ENCODE peak calls at places on chromosomes 12 and 14, in nine cellular contexts. G is AG04449, M is ovary, C is dorsolateral prefrontal cortex, R is lower lobe of right lung, N is coronary artery, K is bronchial epithelial cell, U is AG10803, Y is IMR-90. X is an unnamed sample.

GRCh38 chr12:119444462-119445044 is 110.0 kb downstream of the CCDC60 start:
- DNase-seq in N (no peak), G (no peak), K (peak), R (peak), M (peak), U (no peak), Y (no peak), C (peak), X (peak)

GRCh38 chr12:105198961-105199360 is 37.0 kb downstream of the APPL2 start:
- DNase-seq in K (no peak), N (no peak), R (no peak), U (no peak), Y (no peak), G (no peak), M (no peak), C (no peak), X (no peak)

GRCh38 chr12:15858348-15858747 is 23.8 kb upstream of the STRAP start:
- DNase-seq in K (no peak), G (no peak), N (no peak), M (no peak), U (no peak), Y (no peak), R (no peak), C (no peak), X (no peak)

GRCh38 chr12:108630481-108631207 is 3.0 kb downstream of the SELPLG start:
- DNase-seq in G (no peak), K (peak), N (no peak), U (peak), M (peak), R (no peak), C (no peak), Y (peak), X (no peak)

GRCh38 chr12:57731411-57732080 is 7.0 kb downstream of the AGAP2 start:
- DNase-seq in G (no peak), R (no peak), M (no peak), K (no peak), C (no peak), N (no peak), Y (no peak), U (no peak), X (no peak)

GRCh38 chr12:63068857-63069442 is 82.1 kb downstream of the AVPR1A start:
- DNase-seq in Y (peak), K (peak), G (peak), R (no peak), C (no peak), M (no peak), N (no peak), U (peak), X (peak)

GRCh38 chr12:122060069-122060468 is 18.5 kb upstream of the MLXIP start:
- DNase-seq in N (no peak), U (no peak), K (no peak), C (no peak), M (peak), G (no peak), Y (no peak), R (no peak), X (no peak)

GRCh38 chr12:107990325-107990724 is 138.8 kb upstream of the WSCD2 start:
- DNase-seq in K (peak), M (peak), G (no peak), Y (no peak), N (no peak), U (no peak), R (no peak), C (peak), X (peak)

GRCh38 chr14:76193696-76194095 is 42.0 kb downstream of the GPATCH2L start:
- DNase-seq in U (no peak), K (peak), Y (peak), R (no peak), N (no peak), M (no peak), C (no peak), G (no peak), X (no peak)

GRCh38 chr12:63029676-63030075 is 94.7 kb upstream of the PPM1H start:
- DNase-seq in N (no peak), G (no peak), R (no peak), K (no peak), M (no peak), U (no peak), C (no peak), Y (no peak), X (no peak)

GRCh38 chr14:30443368-30444007 is 115.5 kb upstream of the G2E3 start:
- DNase-seq in N (no peak), M (no peak), C (no peak), Y (peak), R (no peak), G (no peak), K (peak), U (peak), X (peak)
- TF ChIP-seq CTCF in N (no peak), M (peak), C (peak), Y (peak), R (no peak), G (peak), K (peak), U (peak), X (peak)

GRCh38 chr14:104315625-104316024 is 177.2 kb downstream of the KIF26A start:
- DNase-seq in K (no peak), U (no peak), G (no peak), C (peak), R (no peak), Y (no peak), M (no peak), N (peak), X (no peak)

GRCh38 chr14:104317975-104318557 is 179.7 kb downstream of the KIF26A start:
- DNase-seq in K (no peak), M (peak), R (no peak), Y (no peak), U (no peak), C (peak), N (peak), G (no peak), X (no peak)

GRCh38 chr14:104316121-104316722 is 177.8 kb downstream of the KIF26A start:
- DNase-seq in R (peak), Y (no peak), C (peak), N (peak), K (no peak), M (peak), U (no peak), G (no peak), X (no peak)

GRCh38 chr14:104317500-104317805 is 179.1 kb downstream of the KIF26A start:
- DNase-seq in N (peak), R (peak), Y (no peak), M (no peak), C (peak), G (no peak), K (no peak), U (no peak), X (no peak)

DNA sequence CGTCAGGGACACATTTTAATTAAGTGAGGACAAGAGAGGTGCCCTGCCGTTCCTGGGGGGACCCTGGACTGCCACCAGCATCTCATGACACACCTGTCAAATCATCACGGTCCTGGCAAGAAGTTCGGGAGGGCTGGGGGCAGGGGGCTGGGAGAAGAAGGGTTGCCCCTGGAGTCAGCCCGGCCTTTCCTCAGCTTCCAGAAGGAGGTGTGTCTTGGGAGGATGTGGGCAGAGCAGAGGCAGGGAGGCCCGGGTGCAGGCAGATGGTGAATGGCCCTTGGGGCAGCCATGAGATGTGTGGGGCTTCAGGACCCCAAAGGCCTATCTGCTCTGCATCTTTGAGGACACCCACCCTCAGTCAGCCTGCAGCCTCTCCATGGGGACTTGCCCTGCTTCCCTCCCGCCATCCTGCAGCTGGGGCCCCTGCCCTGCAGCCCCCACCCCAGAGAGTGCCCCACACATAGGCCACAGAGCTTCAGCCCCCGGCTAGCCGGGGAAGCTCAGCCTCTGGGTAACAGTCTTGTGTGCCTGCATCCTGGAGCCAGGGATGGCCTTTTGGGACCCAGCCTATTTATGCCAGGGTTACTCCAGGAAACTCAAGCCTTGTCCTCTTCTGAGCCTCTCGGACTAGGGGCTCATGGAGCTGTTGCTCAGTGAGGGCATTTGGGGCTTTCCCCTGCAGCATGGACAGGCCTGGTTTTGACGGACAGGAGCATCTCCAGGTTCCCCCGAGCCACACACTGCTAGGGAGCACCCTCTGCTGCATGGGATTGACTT is 178.5 kb downstream of the KIF26A start:
- DNase-seq in G (no peak), Y (no peak), U (no peak), C (peak), M (peak), R (peak), K (no peak), N (peak), X (no peak)
- H3K4me3 ChIP-seq in G (no peak), Y (no peak), U (no peak), C (no peak), M (no peak), R (no peak), K (no peak), N (no peak), X (no peak)

GRCh38 chr12:47028186-47028585 is 51.2 kb upstream of the PCED1B start:
- DNase-seq in U (no peak), N (no peak), C (no peak), G (no peak), R (no peak), M (no peak), Y (no peak), K (no peak), X (no peak)
- TF ChIP-seq CTCF in U (no peak), N (no peak), C (no peak), G (no peak), R (no peak), M (no peak), Y (no peak), K (no peak), X (no peak)

GRCh38 chr12:91178139-91178561 is 4.5 kb downstream of the DCN start:
- DNase-seq in K (peak), U (peak), N (no peak), G (no peak), R (no peak), Y (peak), M (peak), C (no peak), X (peak)
- H3K4me3 ChIP-seq in K (no peak), U (peak), N (peak), G (peak), R (peak), Y (peak), M (peak), C (peak), X (peak)

GRCh38 chr12:82686223-82687019 is at the start of gene TMTC2:
- DNase-seq in Y (peak), C (peak), M (peak), K (peak), N (peak), U (peak), G (peak), R (peak), X (peak)

GRCh38 chr12:82688619-82689018 is 1.9 kb downstream of the TMTC2 start:
- DNase-seq in Y (no peak), M (no peak), C (no peak), U (no peak), N (no peak), K (no peak), G (no peak), R (no peak), X (no peak)

GRCh38 chr12:82685721-82686222 is 934 bp upstream of the TMTC2 start:
- DNase-seq in Y (peak), G (peak), U (peak), R (peak), M (peak), C (peak), N (peak), K (peak), X (peak)

GRCh38 chr12:82688035-82688501 is 1.4 kb downstream of the TMTC2 start:
- DNase-seq in K (peak), N (no peak), M (no peak), Y (no peak), U (peak), C (no peak), G (no peak), R (no peak), X (peak)

DNA sequence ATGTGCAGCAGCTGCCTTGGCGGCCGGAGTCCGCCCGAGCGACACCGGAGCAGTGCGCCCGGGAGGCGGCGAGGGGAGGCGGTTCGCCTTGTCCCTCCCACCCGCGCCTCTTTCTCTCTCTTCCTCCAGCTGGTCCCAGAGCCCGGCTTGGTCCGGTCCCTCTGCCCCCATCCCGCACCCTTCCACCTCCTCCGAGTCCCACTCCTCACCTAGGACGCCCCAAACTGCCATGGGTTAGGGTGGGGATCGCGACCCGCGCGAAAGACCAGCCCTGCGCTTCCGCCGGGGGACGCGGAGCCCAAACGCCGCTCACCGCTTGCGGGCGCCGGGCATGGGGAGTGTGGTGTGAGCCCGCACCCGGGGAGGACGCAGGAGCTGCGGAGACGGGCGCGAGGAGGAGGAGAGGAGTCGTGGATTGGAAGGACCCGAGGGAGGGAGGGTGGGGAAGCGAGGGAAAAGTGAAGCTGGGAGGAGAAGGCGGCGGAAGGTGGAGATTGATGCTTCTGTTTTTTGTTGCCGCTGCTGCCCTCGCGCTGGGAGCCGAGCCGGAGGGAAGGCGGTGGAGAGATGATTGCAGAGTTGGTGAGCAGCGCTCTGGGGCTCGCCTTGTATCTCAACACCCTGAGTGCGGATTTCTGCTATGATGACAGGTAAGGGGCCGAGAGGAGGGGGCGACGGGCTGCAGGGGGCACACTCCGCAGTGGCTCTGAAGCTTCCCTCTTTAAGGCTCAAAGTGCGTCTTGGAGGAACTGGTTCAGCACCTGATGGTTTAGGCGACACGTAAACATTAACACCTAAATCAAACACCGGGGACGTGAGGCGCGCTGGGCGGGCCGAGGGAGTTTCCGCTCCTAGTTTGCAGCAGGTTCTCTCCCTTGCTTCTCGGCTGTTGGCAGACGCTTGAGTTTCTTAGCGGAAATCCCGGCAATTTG is 580 bp downstream of the TMTC2 start:
- DNase-seq in G (no peak), U (peak), M (peak), R (peak), C (peak), N (peak), Y (peak), K (peak), X (peak)
- TF ChIP-seq CTCF in G (no peak), U (no peak), M (no peak), R (no peak), C (no peak), N (no peak), Y (no peak), K (no peak), X (no peak)

GRCh38 chr14:61478971-61479473 is 157.6 kb downstream of the PRKCH start:
- DNase-seq in C (no peak), U (no peak), K (no peak), N (no peak), G (no peak), M (no peak), Y (no peak), R (no peak), X (no peak)

GRCh38 chr14:61479746-61480502 is 158.5 kb downstream of the PRKCH start:
- DNase-seq in M (no peak), K (peak), R (no peak), C (no peak), U (peak), Y (peak), G (no peak), N (no peak), X (peak)

GRCh38 chr14:61476737-61477410 is 155.5 kb downstream of the PRKCH start:
- DNase-seq in G (peak), U (peak), C (no peak), K (peak), R (no peak), Y (peak), N (peak), M (no peak), X (peak)

GRCh38 chr14:61476105-61476736 is 154.8 kb downstream of the PRKCH start:
- DNase-seq in K (no peak), U (no peak), R (no peak), N (no peak), C (no peak), Y (no peak), G (no peak), M (no peak), X (no peak)

GRCh38 chr14:61477845-61478438 is 156.6 kb downstream of the PRKCH start:
- DNase-seq in Y (peak), N (peak), R (peak), G (no peak), U (peak), C (peak), K (no peak), M (peak), X (peak)
- H3K4me3 ChIP-seq in Y (no peak), N (no peak), R (no peak), G (no peak), U (no peak), C (no peak), K (no peak), M (no peak), X (no peak)

X was measured in fibroblast of pulmonary artery.